ENCODE peak calls at places on chromosome 1, in ten cellular contexts. S, I, X, D, N, M, Z, H, J and C are unnamed samples.

GRCh38 chr1:67970088-67970487 is 80.3 kb downstream of the DIRAS3 start:
- DNase-seq in X (no peak), N (no peak), H (no peak), I (no peak), M (no peak), J (peak), S (no peak), D (peak), Z (no peak), C (no peak)

GRCh38 chr1:3736131-3736561 is 16.1 kb upstream of the CCDC27 start:
- DNase-seq in D (no peak), H (no peak), I (no peak), Z (no peak), M (no peak), X (no peak), S (no peak), J (no peak), N (no peak), C (no peak)

GRCh38 chr1:47722909-47723580 is 274.1 kb downstream of the TRABD2B start:
- DNase-seq in Z (no peak), J (no peak), S (no peak), H (no peak), N (no peak), I (no peak), M (no peak), X (no peak), D (no peak), C (no peak)

GRCh38 chr1:9376886-9377333 is 84.2 kb downstream of the SPSB1 start:
- DNase-seq in S (no peak), X (no peak), D (peak), N (no peak), M (no peak), J (no peak), I (no peak), Z (no peak), H (no peak), C (no peak)

GRCh38 chr1:67118191-67118590 is 16.6 kb downstream of the C1orf141 start:
- DNase-seq in S (no peak), H (no peak), D (no peak), I (no peak), X (no peak), N (no peak), M (no peak), Z (no peak), J (no peak), C (no peak)

GRCh38 chr1:19814681-19815503 is at the start of gene RNF186:
- DNase-seq in M (no peak), J (no peak), H (peak), D (no peak), I (no peak), Z (no peak), X (no peak), N (no peak), S (no peak), C (no peak)

GRCh38 chr1:21451981-21452411 is 12.1 kb downstream of the NBPF3 start:
- DNase-seq in I (no peak), H (no peak), J (no peak), M (no peak), D (peak), S (no peak), X (no peak), N (no peak), Z (no peak), C (no peak)

GRCh38 chr1:202088216-202088615 is 34.5 kb upstream of the GPR37L1 start:
- DNase-seq in J (no peak), X (no peak), H (no peak), I (no peak), M (no peak), D (no peak), N (no peak), S (no peak), Z (no peak), C (no peak)

GRCh38 chr1:171841931-171842723 is 829 bp downstream of the DNM3 start:
- DNase-seq in H (peak), I (peak), N (no peak), Z (no peak), M (no peak), D (peak), J (peak), X (no peak), S (peak), C (no peak)

GRCh38 chr1:221335161-221336101 is 406.5 kb downstream of the DUSP10 start:
- DNase-seq in H (no peak), S (no peak), Z (no peak), J (peak), N (peak), I (no peak), M (peak), X (no peak), D (peak), C (no peak)

GRCh38 chr1:113903496-113904291 is 905 bp downstream of the AP4B1 start:
- DNase-seq in M (peak), J (no peak), H (peak), Z (no peak), I (no peak), D (no peak), S (no peak), N (no peak), X (peak), C (no peak)

GRCh38 chr1:14156543-14156942 is 441.9 kb upstream of the KAZN start:
- DNase-seq in Z (no peak), M (no peak), N (no peak), D (no peak), H (no peak), J (no peak), X (no peak), I (no peak), S (no peak), C (no peak)

GRCh38 chr1:242425232-242425631 is 99.3 kb downstream of the PLD5 start:
- DNase-seq in Z (no peak), M (peak), D (no peak), J (peak), I (no peak), S (no peak), H (no peak), N (no peak), X (no peak), C (no peak)

GRCh38 chr1:39981957-39982356 is 27.0 kb downstream of the MFSD2A start:
- DNase-seq in N (no peak), H (no peak), M (no peak), D (peak), X (no peak), I (no peak), S (no peak), J (peak), Z (no peak), C (no peak)

GRCh38 chr1:105914403-105914802 is 1142.1 kb upstream of the PRMT6 start:
- DNase-seq in S (no peak), D (no peak), X (no peak), J (no peak), I (no peak), Z (no peak), N (no peak), M (no peak), H (no peak), C (no peak)